ENCODE peak calls at places on chromosomes 4 and X, in six cellular contexts. B is T1000, H is HFFc6, D is activated T-cell treated with anti-CD3 and anti-CD28 coated beads for 48 hours, G is RPMI7951, X is prostate gland. U is an unnamed sample.

GRCh38 chr4:48194986-48195773 is 61.1 kb upstream of the TXK start:
- DNase-seq in X (no peak), H (no peak), B (no peak), G (peak; percentile 72), D (no peak), U (peak; percentile 13)

GRCh38 chr4:130542953-130543352 is 1447.0 kb downstream of the C4orf33 start:
- DNase-seq in G (peak; percentile 47), X (no peak), H (no peak), B (no peak), D (no peak), U (no peak)

GRCh38 chrX:43808231-43808630 is 74.0 kb downstream of the MAOB start:
- DNase-seq in H (no peak), B (no peak), X (no peak), D (no peak), G (no peak), U (no peak)

GRCh38 chr4:78518551-78518950 is 33.0 kb upstream of the ANXA3 start:
- DNase-seq in H (no peak), B (no peak), G (no peak), X (no peak), D (no peak), U (no peak)

GRCh38 chrX:110836982-110837381 is 41.4 kb upstream of the CHRDL1 start:
- DNase-seq in X (no peak), H (no peak), G (no peak), B (no peak), D (no peak), U (no peak)

GRCh38 chr4:154125340-154125739 is 336.5 kb upstream of the SFRP2 start:
- DNase-seq in H (no peak), G (no peak), B (no peak), X (no peak), D (no peak), U (no peak)

GRCh38 chr4:96913437-96914075 is 1073.7 kb downstream of the PDHA2 start:
- DNase-seq in G (no peak), X (no peak), H (no peak), D (no peak), B (no peak), U (peak; percentile 74)

GRCh38 chrX:9340619-9341304 is 124.1 kb upstream of the TBL1X start:
- DNase-seq in H (peak; percentile 31), G (peak; percentile 54), D (no peak), B (no peak), X (peak; percentile 12), U (peak; percentile 41)

GRCh38 chr4:148730766-148731165 is 288.6 kb upstream of the NR3C2 start:
- DNase-seq in G (no peak), H (no peak), B (no peak), X (no peak), D (no peak), U (peak; percentile 45)

GRCh38 chr4:3391422-3391821 is 50.3 kb upstream of the HGFAC start:
- DNase-seq in G (no peak), D (no peak), X (no peak), H (no peak), B (no peak), U (no peak)

GRCh38 chr4:70681730-70682129 is 6.6 kb upstream of the UTP3 start:
- DNase-seq in D (no peak), B (no peak), X (no peak), G (no peak), H (no peak), U (no peak)

U was measured in myocyte.